ENCODE peak calls at places on chromosomes 7 and 10, in eight cellular contexts. One of them, this sample, is unnamed. For H3K4me1 and H3K9me3, the result is how much of the 10 kb centered on the place peaks cover.

GRCh38 chr10:80488539-80489066 is 34.5 kb downstream of the TSPAN14 start:
- DNase-seq in stomach: peak
- DNase-seq in HAP-1: no peak
- DNase-seq in PC-3: no peak
- DNase-seq in A549: no peak
- DNase-seq in CD8-positive, alpha-beta T cell: no peak
- DNase-seq in left ventricle myocardium inferior: no peak
- DNase-seq in breast epithelium: no peak
- DNase-seq in this sample: no peak

GRCh38 chr10:133236411-133237240 is 1.0 kb upstream of the VENTX start:
- DNase-seq in stomach: no peak
- DNase-seq in HAP-1: no peak
- DNase-seq in PC-3: no peak
- DNase-seq in A549: no peak
- DNase-seq in CD8-positive, alpha-beta T cell: no peak
- DNase-seq in left ventricle myocardium inferior: no peak
- DNase-seq in breast epithelium: no peak
- DNase-seq in this sample: no peak

GRCh38 chr7:98771519-98772241 is 98.1 kb downstream of the TMEM130 start:
- DNase-seq in stomach: no peak
- DNase-seq in HAP-1: peak
- DNase-seq in PC-3: no peak
- DNase-seq in A549: no peak
- DNase-seq in CD8-positive, alpha-beta T cell: no peak
- DNase-seq in left ventricle myocardium inferior: peak
- DNase-seq in breast epithelium: no peak
- DNase-seq in this sample: no peak

GRCh38 chr7:115522174-115522573 is 508.4 kb downstream of the TFEC start:
- DNase-seq in stomach: no peak
- DNase-seq in HAP-1: no peak
- DNase-seq in PC-3: no peak
- DNase-seq in A549: no peak
- DNase-seq in CD8-positive, alpha-beta T cell: no peak
- DNase-seq in left ventricle myocardium inferior: no peak
- DNase-seq in breast epithelium: no peak
- DNase-seq in this sample: no peak

GRCh38 chr7:157789094-157789493 is 452.3 kb downstream of the DNAJB6 start:
- DNase-seq in stomach: no peak
- DNase-seq in HAP-1: no peak
- DNase-seq in PC-3: no peak
- DNase-seq in A549: no peak
- DNase-seq in CD8-positive, alpha-beta T cell: no peak
- DNase-seq in left ventricle myocardium inferior: no peak
- DNase-seq in breast epithelium: no peak
- DNase-seq in this sample: no peak

GRCh38 chr10:93436577-93436976 is 45.6 kb downstream of the MYOF start:
- DNase-seq in stomach: no peak
- DNase-seq in HAP-1: peak
- DNase-seq in PC-3: peak
- DNase-seq in A549: no peak
- DNase-seq in CD8-positive, alpha-beta T cell: no peak
- DNase-seq in left ventricle myocardium inferior: no peak
- DNase-seq in breast epithelium: no peak
- DNase-seq in this sample: no peak

GRCh38 chr10:49047128-49047639 is 68.1 kb downstream of the VSTM4 start:
- DNase-seq in stomach: no peak
- DNase-seq in HAP-1: no peak
- DNase-seq in PC-3: no peak
- DNase-seq in A549: no peak
- DNase-seq in CD8-positive, alpha-beta T cell: no peak
- DNase-seq in left ventricle myocardium inferior: no peak
- DNase-seq in breast epithelium: no peak
- DNase-seq in this sample: no peak

GRCh38 chr10:71372882-71373495 is 23.7 kb upstream of the CDH23 start:
- DNase-seq in stomach: no peak
- DNase-seq in HAP-1: no peak
- DNase-seq in PC-3: no peak
- DNase-seq in A549: no peak
- DNase-seq in CD8-positive, alpha-beta T cell: no peak
- DNase-seq in left ventricle myocardium inferior: no peak
- DNase-seq in breast epithelium: no peak
- DNase-seq in this sample: no peak

GRCh38 chr7:19648791-19649190 is 60.0 kb downstream of the POLR1F start:
- DNase-seq in stomach: no peak
- DNase-seq in HAP-1: no peak
- DNase-seq in PC-3: no peak
- DNase-seq in A549: no peak
- DNase-seq in CD8-positive, alpha-beta T cell: no peak
- DNase-seq in left ventricle myocardium inferior: no peak
- DNase-seq in breast epithelium: no peak
- DNase-seq in this sample: no peak

GRCh38 chr7:138875794-138876193 is 77.8 kb upstream of the ATP6V0A4 start:
- DNase-seq in stomach: no peak
- DNase-seq in HAP-1: no peak
- DNase-seq in PC-3: peak
- DNase-seq in A549: no peak
- DNase-seq in CD8-positive, alpha-beta T cell: peak
- DNase-seq in left ventricle myocardium inferior: no peak
- DNase-seq in breast epithelium: no peak
- DNase-seq in this sample: peak

GRCh38 chr7:150370612-150371071 is 2.0 kb downstream of the REPIN1 start:
- DNase-seq in stomach: no peak
- DNase-seq in HAP-1: no peak
- DNase-seq in PC-3: peak
- DNase-seq in A549: no peak
- DNase-seq in CD8-positive, alpha-beta T cell: no peak
- DNase-seq in left ventricle myocardium inferior: no peak
- DNase-seq in breast epithelium: no peak
- DNase-seq in this sample: no peak

GRCh38 chr7:18345641-18346234 is 149.8 kb upstream of the HDAC9 start:
- DNase-seq in stomach: peak
- DNase-seq in HAP-1: peak
- DNase-seq in PC-3: peak
- DNase-seq in A549: peak
- DNase-seq in CD8-positive, alpha-beta T cell: no peak
- DNase-seq in left ventricle myocardium inferior: no peak
- DNase-seq in breast epithelium: no peak
- DNase-seq in this sample: peak

GRCh38 chr10:80137031-80137712 is 4.6 kb downstream of the PLAC9 start:
- DNase-seq in stomach: no peak
- DNase-seq in HAP-1: no peak
- DNase-seq in PC-3: no peak
- DNase-seq in A549: no peak
- DNase-seq in CD8-positive, alpha-beta T cell: no peak
- DNase-seq in left ventricle myocardium inferior: peak
- DNase-seq in breast epithelium: no peak
- DNase-seq in this sample: no peak

GRCh38 chr7:87218941-87219544 is 489 bp downstream of the TMEM243 start:
- DNase-seq in stomach: peak
- DNase-seq in HAP-1: peak
- DNase-seq in PC-3: peak
- DNase-seq in A549: peak
- DNase-seq in CD8-positive, alpha-beta T cell: no peak
- DNase-seq in left ventricle myocardium inferior: peak
- DNase-seq in breast epithelium: no peak
- DNase-seq in this sample: peak

GRCh38 chr10:61068471-61068870 is 124.5 kb upstream of the RHOBTB1 start:
- DNase-seq in stomach: no peak
- DNase-seq in HAP-1: no peak
- DNase-seq in PC-3: no peak
- DNase-seq in A549: no peak
- DNase-seq in CD8-positive, alpha-beta T cell: no peak
- DNase-seq in left ventricle myocardium inferior: no peak
- DNase-seq in breast epithelium: no peak
- DNase-seq in this sample: no peak

GRCh38 chr10:78438094-78438906 is 404.6 kb downstream of the RPS24 start:
- DNase-seq in stomach: no peak
- DNase-seq in HAP-1: no peak
- DNase-seq in PC-3: no peak
- DNase-seq in A549: no peak
- DNase-seq in CD8-positive, alpha-beta T cell: no peak
- DNase-seq in left ventricle myocardium inferior: no peak
- DNase-seq in breast epithelium: no peak
- DNase-seq in this sample: no peak

GRCh38 chr10:97321032-97321806 is 2.1 kb downstream of the FRAT1 start:
- DNase-seq in stomach: no peak
- DNase-seq in HAP-1: peak
- DNase-seq in PC-3: no peak
- DNase-seq in A549: no peak
- DNase-seq in CD8-positive, alpha-beta T cell: no peak
- DNase-seq in left ventricle myocardium inferior: peak
- DNase-seq in breast epithelium: no peak
- DNase-seq in this sample: no peak

GRCh38 chr10:97327348-97328294 is 6.9 kb downstream of the FRAT2 start:
- DNase-seq in stomach: peak
- DNase-seq in HAP-1: no peak
- DNase-seq in PC-3: peak
- DNase-seq in A549: peak
- DNase-seq in CD8-positive, alpha-beta T cell: no peak
- DNase-seq in left ventricle myocardium inferior: no peak
- DNase-seq in breast epithelium: no peak
- DNase-seq in this sample: no peak

GRCh38 chr10:97328646-97329453 is 5.7 kb downstream of the FRAT2 start:
- DNase-seq in stomach: peak
- DNase-seq in HAP-1: no peak
- DNase-seq in PC-3: no peak
- DNase-seq in A549: no peak
- DNase-seq in CD8-positive, alpha-beta T cell: no peak
- DNase-seq in left ventricle myocardium inferior: no peak
- DNase-seq in breast epithelium: no peak
- DNase-seq in this sample: peak

GRCh38 chr10:97321807-97322195 is 2.7 kb downstream of the FRAT1 start:
- DNase-seq in stomach: no peak
- DNase-seq in HAP-1: peak
- DNase-seq in PC-3: no peak
- DNase-seq in A549: no peak
- DNase-seq in CD8-positive, alpha-beta T cell: no peak
- DNase-seq in left ventricle myocardium inferior: no peak
- DNase-seq in breast epithelium: no peak
- DNase-seq in this sample: no peak

DNA sequence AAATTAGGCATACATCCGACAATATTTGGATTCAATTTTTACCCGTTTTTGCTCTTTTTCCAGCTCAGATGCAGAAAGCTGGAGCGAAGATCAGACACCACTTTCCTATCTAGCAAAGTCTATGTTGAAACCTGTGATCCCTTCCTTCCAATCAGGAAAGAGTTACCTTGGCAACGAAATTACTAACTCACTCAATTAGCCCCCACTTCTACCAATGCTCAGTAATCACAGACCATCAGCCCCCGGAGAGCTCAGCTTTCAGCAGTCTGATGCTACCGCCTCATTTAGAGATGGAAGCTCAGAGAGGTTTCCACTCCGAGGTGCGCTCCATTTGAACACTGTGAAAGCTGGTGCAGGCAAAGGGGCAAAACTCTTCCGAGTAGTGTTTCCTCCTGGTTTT is 6.7 kb downstream of the FRAT1 start:
- DNase-seq in stomach: no peak
- DNase-seq in HAP-1: no peak
- DNase-seq in PC-3: no peak
- DNase-seq in A549: no peak
- DNase-seq in CD8-positive, alpha-beta T cell: no peak
- DNase-seq in left ventricle myocardium inferior: no peak
- DNase-seq in breast epithelium: no peak
- DNase-seq in this sample: no peak
- H3K4me1 ChIP-seq in stomach: under half
- H3K4me1 ChIP-seq in HAP-1: under half
- H3K4me1 ChIP-seq in PC-3: under half
- H3K4me1 ChIP-seq in A549: under half
- H3K4me1 ChIP-seq in CD8-positive, alpha-beta T cell: under half
- H3K4me1 ChIP-seq in left ventricle myocardium inferior: under half
- H3K4me1 ChIP-seq in breast epithelium: under half
- H3K4me1 ChIP-seq in this sample: under half

GRCh38 chr7:25454562-25455031 is 226.3 kb upstream of the NPVF start:
- DNase-seq in stomach: no peak
- DNase-seq in HAP-1: no peak
- DNase-seq in PC-3: no peak
- DNase-seq in A549: no peak
- DNase-seq in CD8-positive, alpha-beta T cell: no peak
- DNase-seq in left ventricle myocardium inferior: peak
- DNase-seq in breast epithelium: no peak
- DNase-seq in this sample: no peak
- H3K4me3 ChIP-seq in stomach: no peak
- H3K4me3 ChIP-seq in HAP-1: no peak
- H3K4me3 ChIP-seq in PC-3: peak
- H3K4me3 ChIP-seq in A549: peak
- H3K4me3 ChIP-seq in CD8-positive, alpha-beta T cell: no peak
- H3K4me3 ChIP-seq in left ventricle myocardium inferior: no peak
- H3K4me3 ChIP-seq in breast epithelium: no peak
- H3K4me3 ChIP-seq in this sample: no peak

GRCh38 chr10:130964771-130965170 is 346.8 kb downstream of the TCERG1L start:
- DNase-seq in stomach: no peak
- DNase-seq in HAP-1: no peak
- DNase-seq in PC-3: no peak
- DNase-seq in A549: no peak
- DNase-seq in CD8-positive, alpha-beta T cell: no peak
- DNase-seq in left ventricle myocardium inferior: no peak
- DNase-seq in breast epithelium: no peak
- DNase-seq in this sample: no peak
- H3K9me3 ChIP-seq in stomach: under half
- H3K9me3 ChIP-seq in HAP-1: under half
- H3K9me3 ChIP-seq in PC-3: under half
- H3K9me3 ChIP-seq in A549: under half
- H3K9me3 ChIP-seq in CD8-positive, alpha-beta T cell: under half
- H3K9me3 ChIP-seq in left ventricle myocardium inferior: under half
- H3K9me3 ChIP-seq in breast epithelium: under half
- H3K9me3 ChIP-seq in this sample: under half

GRCh38 chr10:113997428-113997827 is 46.2 kb upstream of the ADRB1 start:
- DNase-seq in stomach: no peak
- DNase-seq in HAP-1: no peak
- DNase-seq in PC-3: no peak
- DNase-seq in A549: no peak
- DNase-seq in CD8-positive, alpha-beta T cell: no peak
- DNase-seq in left ventricle myocardium inferior: peak
- DNase-seq in breast epithelium: no peak
- DNase-seq in this sample: no peak

GRCh38 chr10:114000461-114000860 is 43.2 kb upstream of the ADRB1 start:
- DNase-seq in stomach: no peak
- DNase-seq in HAP-1: no peak
- DNase-seq in PC-3: no peak
- DNase-seq in A549: no peak
- DNase-seq in CD8-positive, alpha-beta T cell: no peak
- DNase-seq in left ventricle myocardium inferior: no peak
- DNase-seq in breast epithelium: no peak
- DNase-seq in this sample: no peak

GRCh38 chr10:113999520-113999919 is 44.1 kb upstream of the ADRB1 start:
- DNase-seq in stomach: no peak
- DNase-seq in HAP-1: no peak
- DNase-seq in PC-3: no peak
- DNase-seq in A549: no peak
- DNase-seq in CD8-positive, alpha-beta T cell: no peak
- DNase-seq in left ventricle myocardium inferior: no peak
- DNase-seq in breast epithelium: no peak
- DNase-seq in this sample: no peak

DNA sequence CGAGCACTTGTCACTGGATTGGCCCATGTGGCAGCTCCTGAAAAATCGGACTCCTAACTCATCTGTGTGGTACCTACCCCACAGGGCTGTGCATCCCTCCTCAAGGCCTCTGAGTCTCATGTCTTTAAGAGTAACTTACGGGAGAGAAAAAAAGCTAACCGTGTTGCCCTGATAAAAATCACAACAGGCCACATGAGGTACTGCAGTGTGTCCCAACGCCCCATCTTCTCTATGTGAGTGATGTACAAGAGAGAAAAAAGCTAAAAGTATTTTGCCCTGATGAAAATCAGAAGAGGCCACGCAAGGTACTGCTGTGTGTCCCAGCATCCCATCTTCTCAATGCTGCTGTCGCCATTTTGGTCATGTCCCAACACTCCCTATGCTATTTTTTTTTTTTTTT is 41.2 kb upstream of the ADRB1 start:
- DNase-seq in stomach: no peak
- DNase-seq in HAP-1: no peak
- DNase-seq in PC-3: no peak
- DNase-seq in A549: peak
- DNase-seq in CD8-positive, alpha-beta T cell: no peak
- DNase-seq in left ventricle myocardium inferior: no peak
- DNase-seq in breast epithelium: no peak
- DNase-seq in this sample: no peak
- H3K4me1 ChIP-seq in stomach: under half
- H3K4me1 ChIP-seq in HAP-1: under half
- H3K4me1 ChIP-seq in PC-3: under half
- H3K4me1 ChIP-seq in A549: under half
- H3K4me1 ChIP-seq in CD8-positive, alpha-beta T cell: under half
- H3K4me1 ChIP-seq in left ventricle myocardium inferior: under half
- H3K4me1 ChIP-seq in breast epithelium: under half
- H3K4me1 ChIP-seq in this sample: under half